ENCODE peak calls at places on chromosome 9, in four cellular contexts. H is fibroblast of mammary gland, J is Ammon's horn, B is EL. U is an unnamed sample.

GRCh38 chr9:131714161-131714646 is 25.7 kb downstream of the RAPGEF1 start:
- DNase-seq in H (peak), J (no peak), B (peak), U (peak)

GRCh38 chr9:136681945-136682699 is 5.1 kb downstream of the AGPAT2 start:
- DNase-seq in H (no peak), J (no peak), B (no peak), U (no peak)

GRCh38 chr9:128382261-128382660 is 11.1 kb downstream of the URM1 start:
- DNase-seq in H (no peak), J (peak), B (no peak), U (no peak)

GRCh38 chr9:20962487-20962886 is 69.0 kb downstream of the HACD4 start:
- DNase-seq in H (no peak), J (no peak), B (no peak), U (no peak)

GRCh38 chr9:72977670-72978069 is 24.8 kb upstream of the ALDH1A1 start:
- DNase-seq in H (no peak), J (no peak), B (peak), U (no peak)

GRCh38 chr9:114616684-114617520 is 5.8 kb downstream of the TMEM268 start:
- DNase-seq in H (no peak), J (peak), B (no peak), U (peak)

GRCh38 chr9:130446111-130446861 is 1.5 kb downstream of the ASS1 start:
- DNase-seq in H (peak), J (peak), B (peak), U (peak)

GRCh38 chr9:134936762-134937555 is 19.2 kb upstream of the FCN1 start:
- DNase-seq in H (no peak), J (peak), B (no peak), U (no peak)

GRCh38 chr9:106487256-106487655 is 375.7 kb upstream of the ZNF462 start:
- DNase-seq in H (no peak), J (peak), B (no peak), U (no peak)

GRCh38 chr9:21443849-21444625 is 3.8 kb downstream of the IFNA1 start:
- DNase-seq in H (no peak), J (no peak), B (no peak), U (no peak)

GRCh38 chr9:131810351-131811170 is 70.7 kb upstream of the RAPGEF1 start:
- DNase-seq in H (no peak), J (no peak), B (no peak), U (no peak)

GRCh38 chr9:107425110-107426025 is 64.2 kb downstream of the KLF4 start:
- DNase-seq in H (peak), J (peak), B (peak), U (peak)

GRCh38 chr9:128917151-128917849 is 3.5 kb upstream of the PHYHD1 start:
- DNase-seq in H (peak), J (peak), B (no peak), U (peak)

GRCh38 chr9:99962685-99963261 is 56.3 kb downstream of the STX17 start:
- DNase-seq in H (peak), J (peak), B (no peak), U (no peak)

GRCh38 chr9:27065288-27065687 is 43.7 kb upstream of the TEK start:
- DNase-seq in H (peak), J (no peak), B (no peak), U (no peak)

GRCh38 chr9:5455181-5455580 is 4.8 kb downstream of the CD274 start:
- DNase-seq in H (peak), J (no peak), B (peak), U (no peak)

GRCh38 chr9:89982016-89982415 is 377.2 kb downstream of the GADD45G start:
- DNase-seq in H (no peak), J (no peak), B (no peak), U (no peak)

GRCh38 chr9:127971357-127972315 is 9.2 kb downstream of the EEIG1 start:
- DNase-seq in H (no peak), J (peak), B (no peak), U (no peak)

GRCh38 chr9:76023715-76024195 is 133.3 kb downstream of the PCSK5 start:
- DNase-seq in H (peak), J (peak), B (no peak), U (no peak)

GRCh38 chr9:123468541-123468940 is 112.5 kb downstream of the CRB2 start:
- DNase-seq in H (no peak), J (no peak), B (no peak), U (no peak)

GRCh38 chr9:38066167-38066906 is 2.7 kb downstream of the SHB start:
- DNase-seq in H (no peak), J (no peak), B (peak), U (no peak)

GRCh38 chr9:13078164-13078563 is 201.3 kb downstream of the MPDZ start:
- DNase-seq in H (peak), J (no peak), B (no peak), U (no peak)

GRCh38 chr9:3477236-3477834 is 48.5 kb downstream of the RFX3 start:
- DNase-seq in H (no peak), J (no peak), B (no peak), U (no peak)

GRCh38 chr9:106675780-106676179 is 187.2 kb upstream of the ZNF462 start:
- DNase-seq in H (peak), J (no peak), B (no peak), U (peak)

GRCh38 chr9:93575706-93576295 is 583 bp upstream of the PHF2 start:
- DNase-seq in H (no peak), J (peak), B (peak), U (peak)

GRCh38 chr9:123318961-123319421 is 37.0 kb upstream of the CRB2 start:
- DNase-seq in H (no peak), J (peak), B (no peak), U (no peak)

GRCh38 chr9:38713426-38713825 is 6.5 kb downstream of the FAM240B start:
- DNase-seq in H (peak), J (no peak), B (peak), U (no peak)

GRCh38 chr9:120482424-120483186 is 97.4 kb downstream of the CDK5RAP2 start:
- DNase-seq in H (peak), J (no peak), B (no peak), U (peak)

GRCh38 chr9:87498046-87498815 is 564 bp downstream of the DAPK1 start:
- DNase-seq in H (peak), J (peak), B (peak), U (peak)

GRCh38 chr9:123390337-123391135 is 34.5 kb downstream of the CRB2 start:
- DNase-seq in H (no peak), J (no peak), B (no peak), U (no peak)

GRCh38 chr9:34437006-34437925 is 21.1 kb downstream of the FAM219A start:
- DNase-seq in H (peak), J (peak), B (peak), U (peak)